ENCODE peak calls at places on chromosomes 2 and 18, in seven cellular contexts. V, I, E, X, C, D and L are unnamed samples.
A peak's percentile ranks its signal among the peaks of the same experiment; 100 is the strongest.

GRCh38 chr2:42284019-42284418 is 77.0 kb downstream of the COX7A2L start:
- DNase-seq in V (no peak), I (no peak), E (no peak), X (no peak), C (no peak), D (no peak), L (no peak)

GRCh38 chr2:210991107-210991506 is 434.7 kb downstream of the CPS1 start:
- DNase-seq in V (no peak), I (no peak), E (no peak), X (no peak), C (no peak), D (no peak), L (no peak)

GRCh38 chr2:200862532-200863000 is 1.9 kb downstream of the CLK1 start:
- DNase-seq in V (peak; percentile 67), I (no peak), E (no peak), X (peak; percentile 53), C (no peak), D (peak; percentile 61), L (peak; percentile 26)

GRCh38 chr2:108593547-108594098 is 59.4 kb downstream of the LIMS1 start:
- DNase-seq in V (peak; percentile 77), I (no peak), E (no peak), X (no peak), C (no peak), D (no peak), L (no peak)

GRCh38 chr2:158049129-158049855 is 52.4 kb upstream of the UPP2 start:
- DNase-seq in V (no peak), I (no peak), E (no peak), X (no peak), C (no peak), D (no peak), L (no peak)

GRCh38 chr2:225041871-225042799 is at the start of gene DOCK10:
- DNase-seq in V (peak; percentile 64), I (no peak), E (no peak), X (peak; percentile 28), C (peak; percentile 38), D (no peak), L (peak; percentile 36)

GRCh38 chr2:128406629-128407252 is 88.1 kb upstream of the HS6ST1 start:
- DNase-seq in V (no peak), I (no peak), E (no peak), X (no peak), C (no peak), D (no peak), L (no peak)

GRCh38 chr2:10792660-10793400 is 19.8 kb downstream of the PDIA6 start:
- DNase-seq in V (no peak), I (no peak), E (no peak), X (no peak), C (peak; percentile 51), D (no peak), L (no peak)

GRCh38 chr2:50111067-50111466 is 920.9 kb downstream of the NRXN1 start:
- DNase-seq in V (no peak), I (no peak), E (no peak), X (no peak), C (no peak), D (no peak), L (no peak)

GRCh38 chr18:905948-906415 is 1.3 kb downstream of the ADCYAP1 start:
- DNase-seq in V (no peak), I (no peak), E (no peak), X (no peak), C (peak; percentile 38), D (no peak), L (no peak)

GRCh38 chr2:239327536-239328305 is 73.1 kb downstream of the HDAC4 start:
- DNase-seq in V (no peak), I (no peak), E (no peak), X (no peak), C (peak; percentile 23), D (no peak), L (no peak)

GRCh38 chr2:12303181-12304030 is 413.3 kb upstream of the TRIB2 start:
- DNase-seq in V (peak; percentile 92), I (no peak), E (no peak), X (no peak), C (no peak), D (no peak), L (no peak)

GRCh38 chr18:3055201-3055600 is 42.3 kb upstream of the LPIN2 start:
- DNase-seq in V (peak; percentile 21), I (no peak), E (no peak), X (no peak), C (no peak), D (no peak), L (no peak)

GRCh38 chr2:56230171-56230570 is 46.4 kb downstream of the CCDC85A start:
- DNase-seq in V (no peak), I (no peak), E (no peak), X (no peak), C (no peak), D (no peak), L (no peak)

GRCh38 chr2:223692227-223692947 is 90.2 kb upstream of the SCG2 start:
- DNase-seq in V (peak; percentile 74), I (no peak), E (no peak), X (no peak), C (peak; percentile 46), D (no peak), L (no peak)

GRCh38 chr2:213219816-213220215 is 64.4 kb upstream of the SPAG16 start:
- DNase-seq in V (no peak), I (no peak), E (no peak), X (no peak), C (no peak), D (no peak), L (no peak)

GRCh38 chr2:233926806-233927205 is 9.6 kb downstream of the TRPM8 start:
- DNase-seq in V (no peak), I (no peak), E (no peak), X (no peak), C (no peak), D (no peak), L (no peak)

GRCh38 chr2:97761192-97761591 is 47.8 kb downstream of the ZAP70 start:
- DNase-seq in V (no peak), I (no peak), E (no peak), X (peak; percentile 58), C (no peak), D (no peak), L (peak; percentile 28)

GRCh38 chr2:109144721-109145120 is 15.7 kb downstream of the SH3RF3 start:
- DNase-seq in V (no peak), I (no peak), E (no peak), X (no peak), C (no peak), D (no peak), L (no peak)

GRCh38 chr2:64880193-64880951 is 108.8 kb upstream of the SLC1A4 start:
- DNase-seq in V (no peak), I (no peak), E (no peak), X (no peak), C (peak; percentile 51), D (no peak), L (no peak)

GRCh38 chr2:45567974-45568789 is 42.9 kb downstream of the SRBD1 start:
- DNase-seq in V (peak; percentile 59), I (no peak), E (no peak), X (no peak), C (no peak), D (no peak), L (no peak)

GRCh38 chr2:205929445-205930027 is 156.4 kb downstream of the INO80D start:
- DNase-seq in V (no peak), I (no peak), E (no peak), X (no peak), C (no peak), D (no peak), L (no peak)

GRCh38 chr2:112493048-112493447 is 11.1 kb downstream of the TTL start:
- DNase-seq in V (peak; percentile 13), I (no peak), E (no peak), X (no peak), C (no peak), D (no peak), L (no peak)

GRCh38 chr2:240555541-240556250 is 2.1 kb downstream of the ANKMY1 start:
- DNase-seq in V (no peak), I (no peak), E (no peak), X (no peak), C (no peak), D (no peak), L (no peak)

GRCh38 chr2:114805195-114805594 is 362.8 kb downstream of the DPP10 start:
- DNase-seq in V (no peak), I (no peak), E (no peak), X (no peak), C (no peak), D (no peak), L (no peak)

GRCh38 chr18:76886112-76886511 is 63.8 kb downstream of the ZNF236 start:
- DNase-seq in V (no peak), I (no peak), E (no peak), X (no peak), C (no peak), D (no peak), L (no peak)

DNA sequence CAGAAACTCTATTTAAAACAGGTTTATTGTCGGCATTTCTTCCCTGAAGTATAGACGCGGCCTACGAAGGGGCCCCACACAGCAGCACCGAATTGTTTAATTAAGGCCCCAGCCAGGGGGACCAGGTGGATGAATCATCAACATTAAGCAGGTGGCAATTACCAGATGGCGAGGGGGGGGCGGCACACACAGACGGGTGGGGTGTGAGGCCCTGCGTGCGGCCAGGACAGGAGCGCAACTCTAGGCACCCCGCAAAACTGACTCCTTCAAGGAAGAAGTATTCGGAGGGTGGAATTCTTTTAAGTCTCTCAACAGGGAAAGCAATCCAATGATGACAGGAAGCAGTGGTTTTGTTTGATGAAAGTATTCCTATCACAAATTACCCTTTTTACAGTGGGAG is 830.4 kb downstream of the GALR1 start:
- DNase-seq in V (no peak), I (no peak), E (no peak), X (no peak), C (no peak), D (no peak), L (no peak)
- H3K9me3 ChIP-seq in V (no peaks in the 10 kb centered on the region), I (no peaks in the 10 kb centered on the region), E (no peaks in the 10 kb centered on the region), X (no peaks in the 10 kb centered on the region), C (no peaks in the 10 kb centered on the region), D (no peaks in the 10 kb centered on the region), L (no peaks in the 10 kb centered on the region)

GRCh38 chr2:5111581-5111980 is 580.6 kb upstream of the SOX11 start:
- DNase-seq in V (no peak), I (no peak), E (no peak), X (no peak), C (no peak), D (no peak), L (no peak)
- H3K9me3 ChIP-seq in V (peaks cover 4% of the 10 kb centered on the region), I (peaks cover 63% of the 10 kb centered on the region), E (peaks cover 16% of the 10 kb centered on the region), X (no peaks in the 10 kb centered on the region), C (peaks cover 32% of the 10 kb centered on the region), D (no peaks in the 10 kb centered on the region), L (peaks cover 6% of the 10 kb centered on the region)

GRCh38 chr18:64322189-64322588 is 173.3 kb upstream of the LINC00305 start:
- DNase-seq in V (no peak), I (no peak), E (no peak), X (no peak), C (no peak), D (no peak), L (no peak)
- H3K9me3 ChIP-seq in V (no peaks in the 10 kb centered on the region), I (peaks cover 4% of the 10 kb centered on the region), E (no peaks in the 10 kb centered on the region), X (no peaks in the 10 kb centered on the region), C (no peaks in the 10 kb centered on the region), D (no peaks in the 10 kb centered on the region), L (no peaks in the 10 kb centered on the region)

DNA sequence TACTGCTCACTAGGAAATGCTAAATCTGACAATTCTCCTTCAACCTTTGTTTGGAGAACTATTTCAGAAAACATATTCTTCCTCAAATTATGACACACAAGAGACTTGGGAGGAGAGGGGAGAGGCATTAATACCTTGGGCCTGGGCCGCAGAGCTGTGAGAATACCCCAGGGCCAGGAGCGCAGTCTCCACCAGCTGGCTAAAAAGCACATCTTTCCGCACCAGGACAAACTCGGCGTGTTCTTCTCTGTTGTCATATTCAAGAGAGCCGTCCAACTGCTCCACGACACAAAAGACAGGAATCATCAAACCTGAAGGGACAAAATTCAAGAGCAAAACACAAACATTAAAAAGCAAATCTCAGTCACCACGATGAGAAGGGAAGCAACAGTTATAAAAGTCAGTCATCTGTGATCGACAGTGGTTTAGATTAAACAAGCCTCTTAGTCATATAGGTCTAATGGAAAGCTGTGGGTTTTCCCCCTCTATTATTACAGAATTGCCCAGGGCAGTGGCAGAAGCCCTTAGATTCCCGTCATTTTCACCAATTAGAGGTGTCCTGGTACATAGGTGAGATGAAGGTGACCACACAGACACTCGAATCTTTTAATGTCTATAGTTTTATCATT is 24.4 kb downstream of the SATB2 start:
- DNase-seq in V (no peak), I (no peak), E (no peak), X (no peak), C (no peak), D (no peak), L (no peak)
- H3K9me3 ChIP-seq in V (no peaks in the 10 kb centered on the region), I (no peaks in the 10 kb centered on the region), E (no peaks in the 10 kb centered on the region), X (no peaks in the 10 kb centered on the region), C (no peaks in the 10 kb centered on the region), D (no peaks in the 10 kb centered on the region), L (no peaks in the 10 kb centered on the region)